ENCODE peak calls at places on chromosomes 5 and 9, in four cellular contexts. One of them, this sample, is unnamed. For H3K36me3 and H3K27me3, the result is how much of the 10 kb centered on the place peaks cover.

GRCh38 chr5:172114875-172115422 is 73.1 kb downstream of the STK10 start:
- DNase-seq in WERI-Rb-1: no peak
- DNase-seq in prostate gland: no peak
- DNase-seq in upper lobe of right lung: peak
- DNase-seq in this sample: no peak

GRCh38 chr5:164002653-164003052 is 497.2 kb downstream of the MAT2B start:
- DNase-seq in upper lobe of right lung: no peak
- DNase-seq in WERI-Rb-1: no peak
- DNase-seq in prostate gland: no peak
- DNase-seq in this sample: no peak

GRCh38 chr5:169288066-169288753 is 12.7 kb downstream of the SLIT3 start:
- DNase-seq in upper lobe of right lung: no peak
- DNase-seq in prostate gland: no peak
- DNase-seq in WERI-Rb-1: no peak
- DNase-seq in this sample: no peak

GRCh38 chr5:100872409-100873190 is 30.5 kb downstream of the ST8SIA4 start:
- DNase-seq in prostate gland: no peak
- DNase-seq in WERI-Rb-1: no peak
- DNase-seq in upper lobe of right lung: no peak
- DNase-seq in this sample: no peak

GRCh38 chr9:93299418-93300174 is 115.7 kb downstream of the WNK2 start:
- DNase-seq in prostate gland: no peak
- DNase-seq in upper lobe of right lung: no peak
- DNase-seq in WERI-Rb-1: peak
- DNase-seq in this sample: no peak

GRCh38 chr5:179801304-179802206 is 5.1 kb downstream of the MGAT4B start:
- DNase-seq in upper lobe of right lung: peak
- DNase-seq in WERI-Rb-1: no peak
- DNase-seq in prostate gland: peak
- DNase-seq in this sample: peak

GRCh38 chr9:115952667-115953316 is 200.8 kb upstream of the PAPPA start:
- DNase-seq in upper lobe of right lung: no peak
- DNase-seq in WERI-Rb-1: no peak
- DNase-seq in prostate gland: no peak
- DNase-seq in this sample: no peak

GRCh38 chr5:72878854-72879253 is 62.4 kb downstream of the TNPO1 start:
- DNase-seq in prostate gland: peak
- DNase-seq in upper lobe of right lung: no peak
- DNase-seq in WERI-Rb-1: no peak
- DNase-seq in this sample: peak

GRCh38 chr9:116337015-116337414 is 183.4 kb downstream of the PAPPA start:
- DNase-seq in WERI-Rb-1: peak
- DNase-seq in upper lobe of right lung: no peak
- DNase-seq in prostate gland: no peak
- DNase-seq in this sample: no peak

GRCh38 chr5:74626386-74627222 is 13.9 kb downstream of the ENC1 start:
- DNase-seq in upper lobe of right lung: no peak
- DNase-seq in WERI-Rb-1: peak
- DNase-seq in prostate gland: no peak
- DNase-seq in this sample: no peak

GRCh38 chr9:87725900-87726709 is at the start of gene CTSL:
- DNase-seq in prostate gland: peak
- DNase-seq in upper lobe of right lung: peak
- DNase-seq in WERI-Rb-1: peak
- DNase-seq in this sample: peak

GRCh38 chr9:26234865-26235264 is 556.6 kb upstream of the TUSC1 start:
- DNase-seq in prostate gland: no peak
- DNase-seq in upper lobe of right lung: no peak
- DNase-seq in WERI-Rb-1: no peak
- DNase-seq in this sample: no peak

GRCh38 chr5:129074903-129075302 is 19.6 kb upstream of the ISOC1 start:
- DNase-seq in WERI-Rb-1: peak
- DNase-seq in upper lobe of right lung: no peak
- DNase-seq in prostate gland: no peak
- DNase-seq in this sample: no peak

GRCh38 chr5:124866355-124867063 is 120.1 kb upstream of the ZNF608 start:
- DNase-seq in WERI-Rb-1: no peak
- DNase-seq in prostate gland: no peak
- DNase-seq in upper lobe of right lung: peak
- DNase-seq in this sample: no peak

GRCh38 chr5:132085686-132086085 is 12.1 kb downstream of the CSF2 start:
- DNase-seq in upper lobe of right lung: no peak
- DNase-seq in WERI-Rb-1: no peak
- DNase-seq in prostate gland: no peak
- DNase-seq in this sample: no peak

GRCh38 chr9:2622361-2623045 is 916 bp downstream of the VLDLR start:
- DNase-seq in prostate gland: no peak
- DNase-seq in WERI-Rb-1: peak
- DNase-seq in upper lobe of right lung: peak
- DNase-seq in this sample: peak

GRCh38 chr9:117927354-117927753 is 223.2 kb downstream of the TLR4 start:
- DNase-seq in WERI-Rb-1: peak
- DNase-seq in upper lobe of right lung: no peak
- DNase-seq in prostate gland: no peak
- DNase-seq in this sample: no peak

GRCh38 chr5:30438785-30439184 is 754.7 kb upstream of the CDH6 start:
- DNase-seq in upper lobe of right lung: no peak
- DNase-seq in prostate gland: no peak
- DNase-seq in WERI-Rb-1: no peak
- DNase-seq in this sample: no peak

GRCh38 chr5:59622848-59623247 is 270.7 kb downstream of the PDE4D start:
- DNase-seq in WERI-Rb-1: no peak
- DNase-seq in prostate gland: no peak
- DNase-seq in upper lobe of right lung: no peak
- DNase-seq in this sample: no peak

GRCh38 chr5:148873120-148873519 is 46.7 kb downstream of the ADRB2 start:
- DNase-seq in upper lobe of right lung: no peak
- DNase-seq in WERI-Rb-1: no peak
- DNase-seq in prostate gland: no peak
- DNase-seq in this sample: no peak

GRCh38 chr9:131879531-131880290 is 139.8 kb upstream of the RAPGEF1 start:
- DNase-seq in WERI-Rb-1: no peak
- DNase-seq in upper lobe of right lung: peak
- DNase-seq in prostate gland: no peak
- DNase-seq in this sample: no peak

GRCh38 chr5:150159741-150160179 is 4.1 kb upstream of the PDGFRB start:
- DNase-seq in upper lobe of right lung: no peak
- DNase-seq in prostate gland: no peak
- DNase-seq in WERI-Rb-1: no peak
- DNase-seq in this sample: no peak

GRCh38 chr9:109507421-109507838 is 9.3 kb upstream of the PTPN3 start:
- DNase-seq in WERI-Rb-1: no peak
- DNase-seq in prostate gland: no peak
- DNase-seq in upper lobe of right lung: no peak
- DNase-seq in this sample: peak

GRCh38 chr9:14312721-14313377 is 1.1 kb downstream of the NFIB start:
- DNase-seq in WERI-Rb-1: no peak
- DNase-seq in prostate gland: no peak
- DNase-seq in upper lobe of right lung: peak
- DNase-seq in this sample: peak

GRCh38 chr5:78537821-78538220 is 110.8 kb downstream of the LHFPL2 start:
- DNase-seq in WERI-Rb-1: peak
- DNase-seq in prostate gland: no peak
- DNase-seq in upper lobe of right lung: no peak
- DNase-seq in this sample: no peak

GRCh38 chr9:93308158-93308602 is 124.2 kb downstream of the WNK2 start:
- DNase-seq in WERI-Rb-1: no peak
- DNase-seq in prostate gland: no peak
- DNase-seq in upper lobe of right lung: peak
- DNase-seq in this sample: no peak

GRCh38 chr5:118611332-118611945 is 376.9 kb downstream of the DTWD2 start:
- DNase-seq in upper lobe of right lung: no peak
- DNase-seq in prostate gland: no peak
- DNase-seq in WERI-Rb-1: peak
- DNase-seq in this sample: peak

GRCh38 chr5:57225553-57225952 is 51.7 kb downstream of the GPBP1 start:
- DNase-seq in WERI-Rb-1: no peak
- DNase-seq in upper lobe of right lung: no peak
- DNase-seq in prostate gland: no peak
- DNase-seq in this sample: no peak

GRCh38 chr5:173535166-173535975 is 81.1 kb downstream of the BOD1 start:
- DNase-seq in upper lobe of right lung: no peak
- DNase-seq in prostate gland: no peak
- DNase-seq in WERI-Rb-1: no peak
- DNase-seq in this sample: no peak

GRCh38 chr5:179164331-179165311 is 104.4 kb downstream of the ZNF354C start:
- DNase-seq in upper lobe of right lung: peak
- DNase-seq in WERI-Rb-1: peak
- DNase-seq in prostate gland: no peak
- DNase-seq in this sample: no peak

GRCh38 chr5:135429326-135429725 is 17.8 kb downstream of the DCANP1 start:
- DNase-seq in upper lobe of right lung: no peak
- DNase-seq in prostate gland: no peak
- DNase-seq in WERI-Rb-1: peak
- DNase-seq in this sample: peak

GRCh38 chr9:126327750-126328120 is 1.1 kb downstream of the MVB12B start:
- DNase-seq in prostate gland: no peak
- DNase-seq in WERI-Rb-1: peak
- DNase-seq in upper lobe of right lung: no peak
- DNase-seq in this sample: no peak

GRCh38 chr5:74497706-74498105 is 142.8 kb downstream of the ENC1 start:
- DNase-seq in prostate gland: no peak
- DNase-seq in WERI-Rb-1: no peak
- DNase-seq in upper lobe of right lung: no peak
- DNase-seq in this sample: no peak

GRCh38 chr9:75071530-75072122 is 16.3 kb downstream of the NMRK1 start:
- DNase-seq in upper lobe of right lung: peak
- DNase-seq in prostate gland: no peak
- DNase-seq in WERI-Rb-1: peak
- DNase-seq in this sample: peak

GRCh38 chr9:114356792-114357191 is 27.1 kb downstream of the ORM2 start:
- DNase-seq in upper lobe of right lung: peak
- DNase-seq in prostate gland: no peak
- DNase-seq in WERI-Rb-1: no peak
- DNase-seq in this sample: no peak
- H3K36me3 ChIP-seq in upper lobe of right lung: half or more
- H3K36me3 ChIP-seq in prostate gland: under half
- H3K36me3 ChIP-seq in WERI-Rb-1: half or more
- H3K36me3 ChIP-seq in this sample: under half

DNA sequence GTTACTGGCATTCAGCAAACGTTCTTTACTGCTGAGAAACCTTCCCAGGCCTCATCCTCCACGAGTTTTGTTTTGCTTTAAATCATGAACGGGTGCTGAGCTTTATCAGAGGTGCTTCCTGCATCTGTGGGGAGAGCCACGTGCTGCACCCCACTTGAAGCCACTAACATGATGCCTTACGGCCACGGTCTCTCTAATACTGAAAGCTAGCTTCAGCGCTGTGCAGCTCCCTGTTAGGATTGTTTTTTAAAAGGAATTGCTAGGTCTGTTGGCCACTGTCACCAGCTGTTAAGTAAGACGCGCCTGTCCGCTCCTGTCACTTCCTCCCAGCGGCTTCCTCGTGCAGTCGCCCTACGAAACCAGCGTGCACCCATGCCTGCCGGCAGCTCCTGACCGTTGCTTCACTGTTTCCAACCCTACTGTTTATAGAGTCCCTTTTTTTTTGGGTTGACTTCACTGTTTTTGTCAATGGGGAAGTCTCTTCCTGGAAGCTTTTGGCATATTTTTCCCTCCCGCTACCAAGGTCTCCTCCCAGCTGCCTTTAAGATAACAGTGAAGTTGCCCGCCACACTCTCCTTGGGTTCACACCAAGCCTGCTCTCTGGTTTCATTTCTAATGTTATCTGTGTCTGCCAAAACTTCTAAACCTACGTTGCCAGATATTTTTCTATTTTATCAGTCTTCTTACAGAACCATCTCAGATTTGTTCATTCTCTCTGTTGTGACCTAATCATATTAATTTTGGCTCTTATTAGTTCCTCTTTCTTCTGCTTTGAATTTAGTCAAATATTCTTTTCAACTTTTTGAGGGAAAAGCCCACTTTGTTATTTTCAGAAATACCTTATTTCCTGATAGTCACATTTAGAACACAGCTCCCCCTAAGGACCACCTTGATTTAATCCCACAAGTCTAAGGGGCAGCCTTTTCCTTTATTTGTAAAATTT is 20.2 kb downstream of the LPCAT1 start:
- DNase-seq in prostate gland: no peak
- DNase-seq in WERI-Rb-1: no peak
- DNase-seq in upper lobe of right lung: peak
- DNase-seq in this sample: no peak
- TF ChIP-seq CTCF in prostate gland: no peak
- TF ChIP-seq CTCF in WERI-Rb-1: no peak
- TF ChIP-seq CTCF in upper lobe of right lung: no peak
- TF ChIP-seq CTCF in this sample: no peak

DNA sequence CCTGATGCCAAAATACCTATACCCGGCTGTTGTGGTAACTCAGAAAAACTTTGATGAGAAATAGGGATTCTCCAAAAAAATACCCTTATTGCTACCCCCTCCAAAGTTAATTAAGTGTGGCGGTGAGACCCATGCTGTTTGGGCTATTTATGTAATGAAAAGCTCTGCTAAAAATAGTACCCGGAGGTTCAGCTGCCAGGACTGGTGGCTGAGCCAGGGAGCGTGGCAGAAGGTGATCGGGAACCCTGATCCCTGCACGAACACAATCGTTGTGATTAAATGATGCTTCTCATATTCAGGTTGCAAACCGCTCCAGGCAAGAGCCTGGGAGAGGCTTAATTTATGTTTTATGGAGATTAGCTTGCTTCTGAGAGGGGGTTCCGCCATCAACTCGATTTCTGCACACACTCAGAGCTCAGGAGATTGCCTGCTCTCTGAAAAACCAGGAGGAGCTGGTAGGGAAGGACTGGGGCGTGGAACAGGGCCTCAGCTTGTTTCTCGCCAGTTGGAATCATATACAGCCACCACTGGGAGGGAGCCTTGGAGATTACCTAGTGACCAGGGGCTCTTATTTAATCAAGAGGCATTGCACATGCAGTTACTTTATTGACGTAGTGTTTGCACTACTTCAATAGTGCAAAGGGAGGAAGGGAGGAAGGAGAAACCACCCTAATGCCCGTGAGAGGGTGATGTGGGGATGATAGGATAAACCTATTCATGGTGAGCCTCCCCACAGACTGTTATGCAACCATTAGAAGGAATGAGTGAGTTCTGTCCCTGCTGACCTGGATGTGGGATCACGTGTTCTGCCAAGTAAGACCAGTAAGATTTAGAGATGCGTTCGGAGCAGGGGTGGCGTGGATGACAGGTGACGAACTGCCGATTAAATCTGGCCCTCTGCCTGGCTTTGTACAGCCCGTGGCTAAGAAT is 23.4 kb downstream of the HRH2 start:
- DNase-seq in WERI-Rb-1: peak
- DNase-seq in upper lobe of right lung: peak
- DNase-seq in prostate gland: no peak
- DNase-seq in this sample: no peak
- H3K27me3 ChIP-seq in WERI-Rb-1: under half
- H3K27me3 ChIP-seq in upper lobe of right lung: under half
- H3K27me3 ChIP-seq in prostate gland: under half
- H3K27me3 ChIP-seq in this sample: under half

DNA sequence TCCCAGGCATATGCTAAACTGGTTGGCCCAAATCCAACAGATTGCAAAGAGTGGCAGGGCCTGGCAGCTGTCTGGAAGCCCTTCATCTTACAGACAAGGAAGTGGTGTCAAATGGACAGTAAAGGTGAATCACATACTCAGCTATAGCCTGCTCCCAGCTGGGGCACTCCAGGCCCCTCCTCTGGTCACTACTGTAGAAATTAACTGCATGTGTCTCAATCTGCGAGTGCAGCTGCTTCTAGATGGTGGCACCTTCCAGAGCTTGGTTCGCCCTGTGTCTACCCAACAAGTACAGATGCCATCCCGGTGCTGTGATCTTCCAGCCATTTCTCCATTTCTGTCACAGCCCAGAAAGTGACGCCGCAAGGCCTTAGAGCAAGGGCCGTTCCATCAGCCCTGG is 50.2 kb downstream of the OTULIN start:
- DNase-seq in upper lobe of right lung: no peak
- DNase-seq in WERI-Rb-1: no peak
- DNase-seq in prostate gland: no peak
- DNase-seq in this sample: no peak
- H3K36me3 ChIP-seq in upper lobe of right lung: under half
- H3K36me3 ChIP-seq in WERI-Rb-1: half or more
- H3K36me3 ChIP-seq in prostate gland: under half
- H3K36me3 ChIP-seq in this sample: under half

This sample was measured in thyroid gland.